ENCODE peak calls at places on chromosomes 5 and 9, in six cellular contexts. One of them, this sample, is unnamed.

GRCh38 chr5:56490971-56491468 is 257.9 kb upstream of the ANKRD55 start:
- DNase-seq in osteocyte: no peak
- DNase-seq in progenitor cell of endocrine pancreas: no peak
- DNase-seq in fibroblast of the conjunctiva: no peak
- DNase-seq in NCI-H1092: no peak
- DNase-seq in heart left ventricle: no peak
- DNase-seq in this sample: no peak

GRCh38 chr5:98769006-98769255 is 4.5 kb upstream of the RGMB start:
- DNase-seq in heart left ventricle: no peak
- DNase-seq in NCI-H1092: no peak
- DNase-seq in progenitor cell of endocrine pancreas: peak
- DNase-seq in osteocyte: no peak
- DNase-seq in fibroblast of the conjunctiva: no peak
- DNase-seq in this sample: no peak

GRCh38 chr9:121650220-121651013 is 1.0 kb upstream of the DAB2IP start:
- DNase-seq in fibroblast of the conjunctiva: peak
- DNase-seq in progenitor cell of endocrine pancreas: peak
- DNase-seq in NCI-H1092: peak
- DNase-seq in osteocyte: peak
- DNase-seq in heart left ventricle: peak
- DNase-seq in this sample: no peak

GRCh38 chr5:142512680-142513042 is 173.2 kb downstream of the FGF1 start:
- DNase-seq in osteocyte: no peak
- DNase-seq in NCI-H1092: no peak
- DNase-seq in progenitor cell of endocrine pancreas: no peak
- DNase-seq in fibroblast of the conjunctiva: no peak
- DNase-seq in heart left ventricle: no peak
- DNase-seq in this sample: no peak

GRCh38 chr5:158273035-158273434 is 414.1 kb upstream of the CLINT1 start:
- DNase-seq in fibroblast of the conjunctiva: no peak
- DNase-seq in heart left ventricle: no peak
- DNase-seq in NCI-H1092: no peak
- DNase-seq in progenitor cell of endocrine pancreas: no peak
- DNase-seq in osteocyte: no peak
- DNase-seq in this sample: no peak

GRCh38 chr5:106739127-106739526 is 931.6 kb downstream of the EFNA5 start:
- DNase-seq in NCI-H1092: no peak
- DNase-seq in osteocyte: no peak
- DNase-seq in progenitor cell of endocrine pancreas: no peak
- DNase-seq in heart left ventricle: no peak
- DNase-seq in fibroblast of the conjunctiva: no peak
- DNase-seq in this sample: no peak

GRCh38 chr5:129973716-129974426 is 69.6 kb downstream of the CHSY3 start:
- DNase-seq in NCI-H1092: no peak
- DNase-seq in fibroblast of the conjunctiva: no peak
- DNase-seq in osteocyte: no peak
- DNase-seq in heart left ventricle: no peak
- DNase-seq in progenitor cell of endocrine pancreas: no peak
- DNase-seq in this sample: no peak

GRCh38 chr5:171450423-171451246 is 31.2 kb downstream of the FGF18 start:
- DNase-seq in osteocyte: peak
- DNase-seq in progenitor cell of endocrine pancreas: no peak
- DNase-seq in heart left ventricle: peak
- DNase-seq in NCI-H1092: no peak
- DNase-seq in fibroblast of the conjunctiva: peak
- DNase-seq in this sample: no peak

GRCh38 chr9:26062172-26062571 is 383.9 kb upstream of the TUSC1 start:
- DNase-seq in osteocyte: no peak
- DNase-seq in NCI-H1092: no peak
- DNase-seq in progenitor cell of endocrine pancreas: no peak
- DNase-seq in fibroblast of the conjunctiva: no peak
- DNase-seq in heart left ventricle: no peak
- DNase-seq in this sample: no peak

GRCh38 chr9:79255681-79256080 is 316.1 kb upstream of the TLE4 start:
- DNase-seq in NCI-H1092: no peak
- DNase-seq in osteocyte: no peak
- DNase-seq in progenitor cell of endocrine pancreas: no peak
- DNase-seq in fibroblast of the conjunctiva: no peak
- DNase-seq in heart left ventricle: no peak
- DNase-seq in this sample: no peak

GRCh38 chr9:124392254-124392653 is 23.0 kb downstream of the PSMB7 start:
- DNase-seq in osteocyte: no peak
- DNase-seq in heart left ventricle: peak
- DNase-seq in fibroblast of the conjunctiva: no peak
- DNase-seq in progenitor cell of endocrine pancreas: no peak
- DNase-seq in NCI-H1092: no peak
- DNase-seq in this sample: no peak

GRCh38 chr9:126393876-126394275 is 67.2 kb downstream of the MVB12B start:
- DNase-seq in NCI-H1092: no peak
- DNase-seq in fibroblast of the conjunctiva: no peak
- DNase-seq in progenitor cell of endocrine pancreas: no peak
- DNase-seq in heart left ventricle: no peak
- DNase-seq in osteocyte: no peak
- DNase-seq in this sample: no peak

GRCh38 chr5:106595864-106596263 is 1074.9 kb downstream of the EFNA5 start:
- DNase-seq in fibroblast of the conjunctiva: no peak
- DNase-seq in progenitor cell of endocrine pancreas: no peak
- DNase-seq in heart left ventricle: no peak
- DNase-seq in osteocyte: no peak
- DNase-seq in NCI-H1092: no peak
- DNase-seq in this sample: no peak

GRCh38 chr5:1509346-1510085 is 14.2 kb downstream of the LPCAT1 start:
- DNase-seq in NCI-H1092: no peak
- DNase-seq in fibroblast of the conjunctiva: no peak
- DNase-seq in osteocyte: peak
- DNase-seq in heart left ventricle: peak
- DNase-seq in progenitor cell of endocrine pancreas: no peak
- DNase-seq in this sample: no peak

GRCh38 chr5:179841621-179842020 is 17.0 kb downstream of the MRNIP start:
- DNase-seq in NCI-H1092: no peak
- DNase-seq in progenitor cell of endocrine pancreas: no peak
- DNase-seq in heart left ventricle: no peak
- DNase-seq in fibroblast of the conjunctiva: no peak
- DNase-seq in osteocyte: no peak
- DNase-seq in this sample: no peak

GRCh38 chr5:135364416-135365262 is 34.4 kb downstream of the MACROH2A1 start:
- DNase-seq in fibroblast of the conjunctiva: no peak
- DNase-seq in NCI-H1092: peak
- DNase-seq in progenitor cell of endocrine pancreas: no peak
- DNase-seq in osteocyte: no peak
- DNase-seq in heart left ventricle: no peak
- DNase-seq in this sample: peak

GRCh38 chr9:127078988-127079387 is 43.4 kb downstream of the ANGPTL2 start:
- DNase-seq in NCI-H1092: no peak
- DNase-seq in osteocyte: peak
- DNase-seq in heart left ventricle: no peak
- DNase-seq in fibroblast of the conjunctiva: no peak
- DNase-seq in progenitor cell of endocrine pancreas: no peak
- DNase-seq in this sample: no peak

GRCh38 chr9:6096821-6097220 is 81.4 kb upstream of the RANBP6 start:
- DNase-seq in progenitor cell of endocrine pancreas: no peak
- DNase-seq in heart left ventricle: no peak
- DNase-seq in NCI-H1092: no peak
- DNase-seq in fibroblast of the conjunctiva: no peak
- DNase-seq in osteocyte: no peak
- DNase-seq in this sample: no peak

GRCh38 chr9:111959960-111960359 is 63.3 kb downstream of the UGCG start:
- DNase-seq in heart left ventricle: no peak
- DNase-seq in NCI-H1092: no peak
- DNase-seq in osteocyte: no peak
- DNase-seq in progenitor cell of endocrine pancreas: no peak
- DNase-seq in fibroblast of the conjunctiva: no peak
- DNase-seq in this sample: no peak

GRCh38 chr5:123089971-123090640 is 1.1 kb downstream of the PRDM6 start:
- DNase-seq in NCI-H1092: no peak
- DNase-seq in heart left ventricle: no peak
- DNase-seq in progenitor cell of endocrine pancreas: no peak
- DNase-seq in osteocyte: no peak
- DNase-seq in fibroblast of the conjunctiva: no peak
- DNase-seq in this sample: no peak

GRCh38 chr5:113293613-113294340 is 141.0 kb downstream of the TSSK1B start:
- DNase-seq in progenitor cell of endocrine pancreas: no peak
- DNase-seq in osteocyte: no peak
- DNase-seq in fibroblast of the conjunctiva: no peak
- DNase-seq in NCI-H1092: no peak
- DNase-seq in heart left ventricle: peak
- DNase-seq in this sample: no peak

GRCh38 chr9:80650964-80651555 is 1038.3 kb downstream of the TLE1 start:
- DNase-seq in NCI-H1092: no peak
- DNase-seq in osteocyte: no peak
- DNase-seq in progenitor cell of endocrine pancreas: no peak
- DNase-seq in heart left ventricle: no peak
- DNase-seq in fibroblast of the conjunctiva: no peak
- DNase-seq in this sample: no peak

GRCh38 chr5:74384851-74385250 is 255.7 kb downstream of the ENC1 start:
- DNase-seq in NCI-H1092: no peak
- DNase-seq in heart left ventricle: no peak
- DNase-seq in fibroblast of the conjunctiva: no peak
- DNase-seq in progenitor cell of endocrine pancreas: no peak
- DNase-seq in osteocyte: no peak
- DNase-seq in this sample: no peak

GRCh38 chr5:120615967-120616645 is 152.0 kb downstream of the PRR16 start:
- DNase-seq in NCI-H1092: no peak
- DNase-seq in osteocyte: no peak
- DNase-seq in fibroblast of the conjunctiva: peak
- DNase-seq in heart left ventricle: no peak
- DNase-seq in progenitor cell of endocrine pancreas: no peak
- DNase-seq in this sample: no peak

GRCh38 chr5:166845044-166845443 is 1446.4 kb upstream of the WWC1 start:
- DNase-seq in osteocyte: no peak
- DNase-seq in progenitor cell of endocrine pancreas: peak
- DNase-seq in heart left ventricle: no peak
- DNase-seq in fibroblast of the conjunctiva: no peak
- DNase-seq in NCI-H1092: no peak
- DNase-seq in this sample: no peak

GRCh38 chr9:18935521-18935920 is 97.5 kb downstream of the SAXO1 start:
- DNase-seq in NCI-H1092: no peak
- DNase-seq in fibroblast of the conjunctiva: no peak
- DNase-seq in osteocyte: no peak
- DNase-seq in progenitor cell of endocrine pancreas: no peak
- DNase-seq in heart left ventricle: no peak
- DNase-seq in this sample: no peak